ENCODE peak calls at places on chromosomes 5 and 9, in five cellular contexts. G is hepatocyte, V is Panc1, I is uterus, Y is GM23248. B is an unnamed sample. For H3K4me1, the result is how much of the 10 kb centered on the place peaks cover.

GRCh38 chr9:97076238-97076637 is 37.3 kb upstream of the CTSV start:
- DNase-seq in V (no peak), I (no peak), G (no peak), Y (no peak), B (no peak)

GRCh38 chr5:115465416-115465815 is 79.2 kb downstream of the FEM1C start:
- DNase-seq in V (no peak), I (no peak), G (no peak), Y (no peak), B (no peak)

GRCh38 chr5:171272996-171273970 is 35.8 kb upstream of the TLX3 start:
- DNase-seq in Y (peak), V (no peak), G (peak), I (no peak), B (no peak)

GRCh38 chr5:51465165-51465564 is 81.9 kb downstream of the ISL1 start:
- DNase-seq in V (no peak), I (no peak), G (peak), Y (no peak), B (no peak)

GRCh38 chr9:129240581-129241211 is 62.6 kb upstream of the IER5L start:
- DNase-seq in V (no peak), I (peak), G (no peak), Y (no peak), B (no peak)

GRCh38 chr5:177980776-177981175 is 15.3 kb downstream of the PROP1 start:
- DNase-seq in I (no peak), Y (peak), G (no peak), V (no peak), B (no peak)

GRCh38 chr5:108753877-108754276 is 6.2 kb downstream of the FER start:
- DNase-seq in V (no peak), I (no peak), G (no peak), Y (peak), B (no peak)

GRCh38 chr9:15718423-15718822 is 165.6 kb downstream of the CCDC171 start:
- DNase-seq in G (no peak), I (no peak), V (no peak), Y (no peak), B (no peak)

GRCh38 chr9:107462691-107463090 is 26.9 kb downstream of the KLF4 start:
- DNase-seq in I (no peak), V (no peak), G (no peak), Y (peak), B (no peak)

GRCh38 chr5:68405026-68405684 is 189.6 kb downstream of the PIK3R1 start:
- DNase-seq in V (no peak), Y (peak), I (no peak), G (peak), B (no peak)

GRCh38 chr9:87620727-87621322 is 105.1 kb upstream of the CTSL start:
- DNase-seq in G (no peak), I (no peak), Y (no peak), V (no peak), B (no peak)

GRCh38 chr5:162939962-162940361 is 497.4 kb upstream of the CCNG1 start:
- DNase-seq in Y (no peak), I (no peak), V (no peak), G (no peak), B (no peak)

GRCh38 chr9:77218612-77219011 is 41.3 kb downstream of the VPS13A start:
- DNase-seq in V (no peak), I (no peak), G (no peak), Y (peak), B (no peak)

GRCh38 chr5:14174235-14174636 is 31.1 kb downstream of the TRIO start:
- DNase-seq in I (no peak), G (no peak), Y (no peak), V (no peak), B (no peak)
- H3K27ac ChIP-seq in I (no peak), G (peak), Y (peak), V (peak), B (no peak)

DNA sequence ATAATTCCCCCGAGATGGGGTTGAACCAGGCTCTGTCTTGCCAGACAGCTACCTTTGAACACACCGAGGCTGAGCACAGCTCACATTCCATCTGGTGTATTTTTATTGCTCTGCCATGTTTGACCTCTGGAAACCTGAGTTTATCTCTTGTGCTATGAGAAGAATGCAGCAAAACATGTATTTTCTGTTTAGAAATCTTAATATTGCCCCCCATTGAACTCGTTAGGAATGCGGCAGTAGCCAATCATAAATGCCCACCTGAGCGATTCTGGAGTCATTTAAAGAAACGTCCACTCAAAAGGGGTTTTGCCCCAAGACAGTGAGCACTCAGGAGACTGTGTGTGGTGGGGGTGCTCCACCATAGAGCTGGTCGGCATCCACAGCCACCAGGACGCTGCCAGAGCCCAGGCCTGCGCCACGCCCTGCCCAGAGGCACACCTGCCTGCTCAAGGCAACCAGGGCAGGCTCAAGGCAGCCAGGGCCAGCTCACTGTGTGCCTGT is 26.9 kb downstream of the FGD3 start:
- DNase-seq in V (no peak), G (peak), I (no peak), Y (no peak), B (no peak)
- H3K4me1 ChIP-seq in V (under half), G (under half), I (under half), Y (under half), B (under half)

DNA sequence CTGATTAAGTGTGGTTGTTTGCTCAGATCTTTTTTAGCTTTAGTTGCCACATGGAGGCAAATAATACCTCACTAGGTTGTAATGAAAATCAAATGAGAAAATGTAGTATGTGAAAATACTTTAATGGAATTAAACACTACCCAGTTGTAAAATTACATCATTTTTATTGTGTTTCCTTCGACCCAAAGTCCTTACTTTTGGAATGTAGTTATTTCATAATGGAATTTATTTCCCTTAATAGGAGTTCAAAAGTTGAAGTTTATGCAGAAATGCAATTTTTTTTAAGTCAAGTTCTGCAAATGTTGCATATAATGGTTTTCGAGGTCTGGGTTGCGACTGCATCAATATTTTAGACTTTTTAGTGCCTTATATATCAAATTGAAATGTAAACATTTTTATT is 31.0 kb downstream of the TNPO1 start:
- DNase-seq in G (no peak), Y (no peak), V (no peak), I (no peak), B (no peak)
- H3K4me3 ChIP-seq in G (peak), Y (peak), V (peak), I (peak), B (peak)

GRCh38 chr5:39093351-39093749 is 19.2 kb upstream of the RICTOR start:
- DNase-seq in I (no peak), V (no peak), G (no peak), Y (peak), B (no peak)
- H3K27ac ChIP-seq in I (peak), V (no peak), G (peak), Y (no peak), B (no peak)

DNA sequence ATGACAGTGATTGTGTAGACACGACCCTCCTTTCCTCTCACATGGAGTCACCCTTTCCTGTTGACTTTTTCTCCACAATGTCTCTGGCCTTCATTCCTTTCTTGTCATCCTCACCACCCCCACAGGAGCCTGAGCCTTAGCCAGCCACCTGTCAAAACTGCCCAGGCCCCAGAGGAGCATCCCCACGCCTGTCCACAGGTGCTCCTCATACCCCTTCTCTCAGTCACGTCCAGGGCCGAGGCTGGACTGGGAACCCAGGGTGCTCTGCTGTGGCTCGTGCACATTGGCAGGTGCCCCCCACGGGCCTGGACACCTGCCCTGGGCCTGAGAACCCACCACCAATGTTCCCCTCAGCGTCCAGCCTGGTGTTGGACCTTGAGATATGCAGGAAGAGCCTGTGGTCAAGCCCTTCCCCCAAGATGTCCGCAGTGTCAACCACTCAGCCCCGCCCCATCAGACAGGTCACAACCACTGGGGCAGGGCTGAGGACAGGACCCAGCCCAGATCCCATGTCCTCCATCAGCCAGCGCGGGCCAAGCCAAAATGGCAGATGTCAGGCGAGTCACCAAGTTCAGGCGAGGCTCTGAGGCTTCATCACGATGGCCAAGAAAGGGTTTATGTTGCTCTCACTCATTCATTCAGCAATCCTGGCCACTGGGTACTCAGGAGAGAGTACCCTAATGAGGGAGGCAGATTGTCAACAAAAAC is 65.8 kb upstream of the STXBP1 start:
- DNase-seq in V (no peak), I (no peak), G (no peak), Y (no peak), B (no peak)
- H3K4me1 ChIP-seq in V (under half), I (under half), G (under half), Y (half or more), B (half or more)

DNA sequence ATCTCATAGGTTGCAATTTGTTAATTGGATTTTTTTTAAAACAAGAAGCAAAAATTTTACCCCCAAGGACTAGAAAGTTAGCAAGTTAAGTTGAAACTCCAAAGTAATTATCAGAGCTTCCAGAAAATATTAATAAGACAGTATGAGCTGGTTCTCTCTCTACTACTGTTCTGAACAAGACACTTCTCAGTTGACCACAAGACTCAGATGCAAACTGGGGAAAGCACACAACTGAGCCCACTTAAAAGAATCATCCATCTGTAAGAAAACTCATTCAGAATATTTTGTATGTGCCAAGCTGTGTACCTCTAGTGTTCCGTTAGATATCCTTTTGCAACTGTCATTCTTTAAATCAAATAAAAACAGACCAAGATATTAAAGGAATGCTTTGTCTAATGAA is 60.0 kb downstream of the MAP1B start:
- DNase-seq in I (no peak), Y (no peak), V (no peak), G (no peak), B (no peak)
- H3K4me3 ChIP-seq in I (no peak), Y (peak), V (no peak), G (no peak), B (no peak)

GRCh38 chr5:125699860-125700259 is 723.3 kb upstream of the GRAMD2B start:
- DNase-seq in Y (no peak), V (no peak), I (no peak), G (no peak), B (no peak)

GRCh38 chr5:125698420-125698819 is 724.8 kb upstream of the GRAMD2B start:
- DNase-seq in V (no peak), Y (no peak), I (no peak), G (no peak), B (no peak)

GRCh38 chr5:125696762-125697161 is 726.4 kb upstream of the GRAMD2B start:
- DNase-seq in V (no peak), I (no peak), Y (peak), G (peak), B (no peak)

GRCh38 chr5:125700380-125700856 is 722.8 kb upstream of the GRAMD2B start:
- DNase-seq in I (no peak), V (no peak), Y (no peak), G (peak), B (no peak)

GRCh38 chr5:125695994-125696679 is 727.1 kb upstream of the GRAMD2B start:
- DNase-seq in Y (peak), G (peak), I (no peak), V (no peak), B (no peak)
- H3K27ac ChIP-seq in Y (no peak), G (peak), I (no peak), V (peak), B (no peak)

DNA sequence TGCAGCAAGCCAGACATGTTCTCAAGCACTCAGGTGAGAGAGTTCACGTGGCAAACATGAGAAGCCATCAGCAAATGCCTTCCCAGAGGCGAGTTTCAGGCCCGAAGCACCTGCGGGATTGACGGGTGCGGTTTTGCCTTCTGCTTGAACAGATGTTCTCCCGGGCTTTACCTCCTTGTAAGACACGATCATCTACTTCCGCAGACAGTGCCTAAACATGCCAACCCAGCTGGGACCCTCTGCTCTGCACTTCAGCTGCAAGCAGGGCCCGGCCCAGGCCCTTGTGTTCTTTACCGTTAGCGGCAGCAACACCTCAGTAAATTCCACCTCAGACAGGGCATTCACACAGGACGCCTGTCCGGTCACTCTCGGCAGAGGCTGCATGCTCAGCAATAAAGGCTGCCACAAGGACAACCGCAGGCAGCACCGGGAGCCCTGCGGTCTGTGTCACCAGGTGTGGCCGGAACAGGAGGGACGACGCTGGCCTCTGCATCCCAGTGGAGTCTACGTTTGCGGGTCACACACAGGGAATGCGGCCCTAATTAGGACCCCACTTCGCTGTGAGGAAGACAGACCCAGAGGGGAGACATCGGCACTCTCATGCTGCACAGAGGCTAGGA is 139.6 kb downstream of the ROR2 start:
- DNase-seq in Y (no peak), G (no peak), V (no peak), I (no peak), B (peak)
- H3K4me1 ChIP-seq in Y (under half), G (under half), V (under half), I (under half), B (under half)

GRCh38 chr9:127541865-127542264 is 70.2 kb upstream of the STXBP1 start:
- DNase-seq in V (no peak), G (no peak), Y (peak), I (peak), B (peak)
- H3K4me3 ChIP-seq in V (no peak), G (no peak), Y (no peak), I (no peak), B (no peak)